ENCODE peak calls at places on chromosomes 13 and 19, in six cellular contexts. D is HL-60, L is breast epithelium, Y is GM23338, F is GM12892, T is SK-N-MC. C is an unnamed sample.

GRCh38 chr19:51784922-51785690 is 9.9 kb upstream of the FPR3 start:
- DNase-seq in L (peak), T (no peak), F (no peak), Y (peak), D (peak), C (no peak)

GRCh38 chr19:55491546-55492360 is 3.5 kb downstream of the SSC5D start:
- DNase-seq in T (no peak), D (no peak), L (no peak), Y (no peak), F (no peak), C (no peak)

GRCh38 chr13:113034451-113035208 is 65.6 kb downstream of the MCF2L start:
- DNase-seq in F (no peak), D (peak), L (no peak), T (no peak), Y (peak), C (no peak)

GRCh38 chr13:27533155-27533643 is 82.8 kb upstream of the MTIF3 start:
- DNase-seq in L (peak), D (peak), F (peak), T (no peak), Y (peak), C (peak)

GRCh38 chr19:19113040-19113541 is 25.2 kb downstream of the TMEM161A start:
- DNase-seq in Y (peak), T (no peak), D (peak), L (no peak), F (no peak), C (no peak)

GRCh38 chr19:44282846-44283245 is 22.0 kb downstream of the ZNF235 start:
- DNase-seq in L (no peak), Y (no peak), F (no peak), D (no peak), T (no peak), C (no peak)

GRCh38 chr13:25659091-25659502 is 287.3 kb downstream of the ATP8A2 start:
- DNase-seq in Y (no peak), L (peak), T (no peak), F (no peak), D (no peak), C (no peak)

GRCh38 chr19:49773663-49774305 is 7.0 kb downstream of the AP2A1 start:
- DNase-seq in D (no peak), T (no peak), F (no peak), L (no peak), Y (no peak), C (no peak)

GRCh38 chr19:49481020-49481683 is 6.3 kb upstream of the RPL13A start:
- DNase-seq in L (no peak), T (no peak), D (no peak), F (no peak), Y (no peak), C (no peak)

GRCh38 chr19:6828698-6829633 is 56.5 kb downstream of the VAV1 start:
- DNase-seq in L (no peak), D (peak), T (no peak), F (peak), Y (peak), C (peak)

GRCh38 chr19:33621811-33622504 is at the start of gene CHST8:
- DNase-seq in T (no peak), L (no peak), D (no peak), Y (peak), F (no peak), C (no peak)

GRCh38 chr13:113373811-113374485 is 10.0 kb upstream of the GRTP1 start:
- DNase-seq in F (no peak), D (no peak), L (no peak), Y (no peak), T (no peak), C (no peak)

GRCh38 chr19:40312533-40312932 is 27.4 kb upstream of the AKT2 start:
- DNase-seq in L (no peak), Y (peak), D (peak), T (no peak), F (no peak), C (no peak)

GRCh38 chr13:28754698-28755545 is 36.2 kb upstream of the SLC46A3 start:
- DNase-seq in D (peak), F (no peak), Y (peak), L (no peak), T (no peak), C (no peak)

GRCh38 chr13:33380487-33381079 is 95.0 kb upstream of the STARD13 start:
- DNase-seq in L (no peak), T (no peak), D (no peak), Y (peak), F (no peak), C (no peak)

GRCh38 chr13:42017264-42017663 is 31.2 kb upstream of the DGKH start:
- DNase-seq in L (no peak), F (no peak), T (no peak), Y (no peak), D (no peak), C (no peak)

GRCh38 chr19:1407662-1408299 is 395 bp downstream of the DAZAP1 start:
- DNase-seq in T (no peak), L (no peak), Y (no peak), D (no peak), F (peak), C (no peak)

GRCh38 chr13:24644051-24644450 is 36.2 kb upstream of the ATP12A start:
- DNase-seq in T (peak), F (no peak), D (no peak), L (no peak), Y (no peak), C (no peak)

GRCh38 chr19:50829801-50830200 is 3.6 kb downstream of the KLK15 start:
- DNase-seq in T (no peak), L (no peak), F (no peak), Y (no peak), D (no peak), C (no peak)

GRCh38 chr13:113836917-113837553 is 26.8 kb downstream of the GAS6 start:
- DNase-seq in F (no peak), Y (no peak), L (peak), D (no peak), T (no peak), C (no peak)

GRCh38 chr19:28705008-28705407 is 507.9 kb downstream of the UQCRFS1 start:
- DNase-seq in D (no peak), T (no peak), Y (peak), F (no peak), L (no peak), C (no peak)

GRCh38 chr13:106609116-106609515 is 41.2 kb upstream of the ARGLU1 start:
- DNase-seq in F (no peak), Y (no peak), D (no peak), T (no peak), L (no peak), C (no peak)

GRCh38 chr19:11578342-11579142 is 1.1 kb upstream of the ACP5 start:
- DNase-seq in F (peak), L (peak), T (no peak), D (peak), Y (peak), C (peak)

GRCh38 chr19:54576411-54576976 is 2.9 kb downstream of the LILRA2 start:
- DNase-seq in L (no peak), T (no peak), Y (peak), F (no peak), D (no peak), C (no peak)

GRCh38 chr19:13195678-13196077 is 45.5 kb downstream of the IER2 start:
- DNase-seq in D (no peak), Y (peak), T (no peak), L (no peak), F (peak), C (peak)

GRCh38 chr13:85833938-85834337 is 34.7 kb upstream of the SLITRK6 start:
- DNase-seq in L (no peak), D (no peak), F (no peak), T (no peak), Y (no peak), C (no peak)

GRCh38 chr19:6543866-6544347 is 13.1 kb downstream of the TNFSF9 start:
- DNase-seq in D (no peak), F (no peak), T (no peak), L (no peak), Y (no peak), C (no peak)

GRCh38 chr13:30346159-30346788 is 38.9 kb upstream of the KATNAL1 start:
- DNase-seq in F (no peak), Y (no peak), L (peak), T (no peak), D (peak), C (peak)

GRCh38 chr13:24203726-24204295 is 43.3 kb downstream of the SPATA13 start:
- DNase-seq in T (peak), D (peak), Y (no peak), F (no peak), L (no peak), C (peak)

GRCh38 chr19:10520652-10521318 is 3.5 kb upstream of the S1PR5 start:
- DNase-seq in Y (no peak), F (no peak), D (no peak), T (no peak), L (peak), C (no peak)

GRCh38 chr19:3544742-3545668 is 6.0 kb downstream of the TEKTIP1 start:
- DNase-seq in F (peak), T (no peak), Y (peak), D (peak), L (no peak), C (peak)

GRCh38 chr13:110047511-110047910 is 259.4 kb downstream of the COL4A1 start:
- DNase-seq in F (no peak), D (no peak), L (no peak), T (no peak), Y (no peak), C (no peak)

GRCh38 chr13:110925023-110925608 is 10.2 kb upstream of the ANKRD10 start:
- DNase-seq in F (no peak), T (no peak), L (no peak), D (no peak), Y (peak), C (no peak)

GRCh38 chr13:21060063-21060826 is 1.1 kb downstream of the LATS2 start:
- DNase-seq in L (no peak), Y (peak), D (no peak), T (no peak), F (no peak), C (peak)
- TF ChIP-seq POLR2AphosphoS5 in L (no peak), Y (no peak), D (no peak), T (no peak), F (no peak), C (no peak)

GRCh38 chr19:45522010-45522941 is 15.0 kb downstream of the VASP start:
- DNase-seq in T (no peak), F (no peak), D (no peak), L (no peak), Y (no peak), C (no peak)

GRCh38 chr19:45524575-45525129 is 17.4 kb downstream of the VASP start:
- DNase-seq in L (no peak), T (no peak), D (no peak), Y (no peak), F (no peak), C (no peak)

GRCh38 chr19:45526971-45527370 is 19.7 kb downstream of the VASP start:
- DNase-seq in D (no peak), L (no peak), T (no peak), F (no peak), Y (no peak), C (no peak)

GRCh38 chr19:45526143-45526542 is 18.9 kb downstream of the VASP start:
- DNase-seq in T (no peak), L (peak), D (no peak), Y (peak), F (no peak), C (no peak)

DNA sequence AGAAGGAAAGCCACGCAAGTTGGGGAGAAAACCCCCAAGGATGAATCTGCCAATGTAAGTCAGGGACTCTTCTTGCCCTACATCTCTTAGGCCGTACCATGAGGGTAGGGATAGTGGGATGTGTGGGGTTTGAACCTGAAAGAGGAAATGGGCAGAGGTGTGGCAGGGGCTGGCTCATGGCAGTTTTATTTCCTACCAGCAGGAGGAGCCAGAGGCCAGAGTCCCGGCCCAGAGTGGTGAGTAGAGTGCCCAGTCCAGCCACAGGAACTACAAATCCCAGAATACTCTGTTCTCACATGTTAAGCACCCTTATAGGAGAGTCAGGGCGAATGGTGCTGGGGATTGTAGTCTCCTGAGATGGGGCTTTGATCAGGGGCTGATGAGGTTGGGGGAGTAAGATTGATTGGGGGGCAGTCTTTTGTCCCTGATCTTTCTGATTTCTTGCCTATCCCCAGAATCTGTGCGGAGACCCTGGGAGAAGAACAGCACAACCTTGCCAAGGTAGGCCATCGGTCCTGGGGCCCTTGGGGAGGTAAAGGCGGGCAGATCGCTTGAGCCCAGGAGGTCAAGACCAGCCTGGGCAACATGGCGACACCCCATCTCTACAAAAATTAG is 16.5 kb downstream of the VASP start:
- DNase-seq in L (peak), F (peak), D (peak), T (peak), Y (peak), C (peak)
- TF ChIP-seq POLR2AphosphoS5 in L (no peak), F (peak), D (no peak), T (no peak), Y (no peak), C (no peak)

GRCh38 chr19:46718157-46718933 is 1.4 kb upstream of the PRKD2 start:
- DNase-seq in Y (peak), L (no peak), T (no peak), F (peak), D (peak), C (peak)
- TF ChIP-seq POLR2AphosphoS5 in Y (peak), L (no peak), T (no peak), F (peak), D (no peak), C (peak)

DNA sequence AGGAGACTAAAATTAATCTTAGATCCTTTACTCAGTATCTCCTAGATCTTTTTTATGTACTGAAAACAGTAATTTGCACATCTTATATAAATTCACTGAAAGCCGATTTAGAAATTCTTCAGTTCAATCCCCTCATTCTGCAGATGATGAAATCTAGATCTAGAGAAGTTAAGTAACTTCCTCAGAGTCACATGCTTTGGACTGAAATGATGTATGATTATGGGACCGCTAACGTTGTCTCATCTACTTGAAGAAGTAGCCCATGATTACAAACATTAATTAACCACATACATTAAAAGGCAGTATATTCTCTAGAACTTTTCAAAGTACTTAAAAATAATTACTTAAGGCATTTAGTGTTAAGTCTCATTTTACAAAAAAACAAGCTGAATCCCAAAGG is 37.8 kb downstream of the ELF1 start:
- DNase-seq in Y (no peak), D (peak), L (no peak), T (peak), F (no peak), C (no peak)
- TF ChIP-seq POLR2AphosphoS5 in Y (no peak), D (no peak), L (no peak), T (peak), F (no peak), C (no peak)

DNA sequence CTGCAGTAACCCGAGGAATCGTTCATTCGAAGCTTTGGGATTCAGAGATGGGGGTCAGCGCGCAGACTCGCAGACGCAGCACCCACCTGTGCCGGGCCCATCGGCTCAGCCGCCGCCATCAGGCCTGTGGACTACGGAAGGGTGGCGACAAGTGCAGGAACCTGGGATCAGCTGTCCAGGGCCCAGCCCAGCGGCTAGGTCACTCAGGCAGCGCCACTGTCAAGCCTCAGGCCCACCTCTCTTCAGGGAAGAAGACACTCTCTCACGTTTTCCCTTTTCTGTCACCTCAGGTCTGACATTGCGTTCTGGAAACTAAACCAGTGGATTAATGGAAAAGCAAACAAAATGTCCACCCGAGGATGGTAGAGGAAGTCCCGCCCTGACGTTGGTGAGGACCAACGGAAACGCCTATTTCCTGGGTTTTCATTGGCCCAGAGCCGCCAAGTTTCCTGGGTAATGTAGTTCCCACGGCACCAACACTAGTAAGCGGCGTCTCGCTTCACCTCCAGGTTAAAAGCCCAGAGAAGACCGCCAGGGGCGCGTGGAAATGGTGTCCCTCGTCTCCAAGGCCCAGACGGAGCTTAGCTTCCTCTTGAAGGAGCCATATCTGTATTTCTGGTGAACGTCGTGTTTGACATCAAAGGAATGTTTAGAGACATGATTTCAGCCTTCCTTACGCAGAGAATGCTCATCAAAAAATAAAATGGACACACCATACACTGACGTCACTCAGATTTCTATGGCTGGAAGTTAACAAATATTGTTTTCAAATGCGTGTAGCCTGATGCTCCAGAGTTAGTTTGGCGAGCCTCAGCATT is at the start of gene ZNF772:
- DNase-seq in D (peak), L (peak), F (peak), T (peak), Y (peak), C (peak)
- TF ChIP-seq POLR2AphosphoS5 in D (peak), L (no peak), F (no peak), T (no peak), Y (peak), C (peak)

GRCh38 chr19:9078651-9079050 is 8.2 kb upstream of the OR1M1 start:
- DNase-seq in F (no peak), L (no peak), Y (no peak), T (no peak), D (no peak), C (no peak)

GRCh38 chr19:9075064-9075964 is 11.5 kb upstream of the OR1M1 start:
- DNase-seq in L (peak), T (peak), D (no peak), F (no peak), Y (peak), C (no peak)

GRCh38 chr19:9073806-9074205 is 13.1 kb upstream of the OR1M1 start:
- DNase-seq in T (no peak), F (no peak), Y (peak), D (no peak), L (no peak), C (no peak)

GRCh38 chr19:9076886-9077285 is 10.0 kb upstream of the OR1M1 start:
- DNase-seq in L (no peak), Y (no peak), T (no peak), D (no peak), F (no peak), C (no peak)
- TF ChIP-seq POLR2AphosphoS5 in L (no peak), Y (no peak), T (no peak), D (no peak), F (no peak), C (no peak)

GRCh38 chr19:14391156-14391821 is 10.0 kb downstream of the ADGRE5 start:
- DNase-seq in F (no peak), Y (no peak), D (no peak), L (no peak), T (no peak), C (no peak)
- TF ChIP-seq POLR2AphosphoS5 in F (no peak), Y (no peak), D (no peak), L (no peak), T (no peak), C (no peak)

DNA sequence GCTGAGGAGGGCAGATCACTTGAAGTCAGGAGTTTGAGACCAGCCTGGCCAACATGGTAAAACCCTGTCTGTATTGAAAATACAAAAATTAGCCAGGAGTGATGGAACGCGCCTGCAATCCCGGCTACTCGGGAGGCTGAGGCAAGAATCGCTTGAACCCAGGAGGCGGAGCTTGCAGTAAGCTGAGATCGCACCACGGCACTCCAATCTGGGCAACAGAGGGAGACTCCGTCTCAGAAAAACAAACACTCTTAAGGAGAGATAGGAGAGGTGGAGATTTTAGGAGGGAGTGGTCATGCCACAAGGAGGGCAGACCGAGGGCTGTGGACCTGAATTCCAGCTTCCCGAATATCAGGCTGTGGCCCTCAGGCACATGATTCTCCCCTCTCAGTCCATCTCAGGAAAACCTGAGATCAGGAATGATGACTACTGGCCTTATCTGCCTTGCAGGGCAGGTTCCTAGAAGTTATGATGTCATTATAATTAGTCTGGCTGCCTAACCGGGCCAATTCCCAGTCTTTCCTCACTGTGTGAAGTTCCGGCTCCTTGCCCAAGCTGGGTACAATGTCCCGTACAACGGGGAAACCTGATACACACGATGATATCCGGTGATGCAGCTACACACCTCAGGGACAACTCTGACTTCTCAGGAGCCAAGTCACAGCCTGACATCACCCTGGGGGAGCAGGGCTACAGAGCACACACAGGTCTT is 2.5 kb downstream of the SLC35E1 start:
- DNase-seq in Y (no peak), L (no peak), F (no peak), D (no peak), T (no peak), C (no peak)
- TF ChIP-seq POLR2AphosphoS5 in Y (no peak), L (no peak), F (no peak), D (no peak), T (no peak), C (no peak)

GRCh38 chr13:99501135-99501951 is at the start of gene TM9SF2:
- DNase-seq in D (peak), T (peak), L (peak), Y (peak), F (peak), C (peak)
- TF ChIP-seq POLR2AphosphoS5 in D (peak), T (peak), L (peak), Y (peak), F (peak), C (peak)